ENCODE peak calls at places on chromosomes 12 and 14, in nine cellular contexts. Q is GM18507; S is NCI-H1436; M is memory B cell; T is activated CD8-positive, alpha-beta T cell treated with anti-CD3 and anti-CD28 coated beads for 36 hours; R is GDM1; W is NCI-H1930; L is stimulated activated CD4-positive, alpha-beta T cell treated with anti-CD3 and anti-CD28 coated beads, TNF-alpha, amount 100 ng/mL, for 4 hours; U is ELF-1. E is an unnamed sample.
A peak's percentile ranks its signal among the peaks of the same experiment; 100 is the strongest.

GRCh38 chr12:106769546-106769945 is 4.9 kb upstream of the RIC8B start:
- DNase-seq in U (no peak), W (no peak), Q (no peak), L (no peak), M (no peak), R (no peak), T (no peak), S (no peak), E (no peak)

GRCh38 chr14:35390577-35391387 is 13.8 kb downstream of the NFKBIA start:
- DNase-seq in R (no peak), M (no peak), W (no peak), U (peak; percentile 56), T (peak; percentile 48), Q (no peak), S (peak; percentile 39), L (no peak), E (no peak)

GRCh38 chr14:69543341-69544249 is 31.1 kb downstream of the CCDC177 start:
- DNase-seq in R (peak; percentile 63), W (no peak), L (no peak), T (peak; percentile 65), M (no peak), S (no peak), Q (no peak), U (peak; percentile 23), E (no peak)

GRCh38 chr14:77139540-77140342 is 1.9 kb downstream of the ZDHHC22 start:
- DNase-seq in T (peak; percentile 70), Q (no peak), U (peak; percentile 79), L (no peak), M (peak; percentile 55), R (peak; percentile 14), W (peak; percentile 56), S (peak; percentile 44), E (peak; percentile 60)

GRCh38 chr14:102508774-102509743 is 517 bp downstream of the ANKRD9 start:
- DNase-seq in S (no peak), T (no peak), M (peak; percentile 43), W (no peak), Q (no peak), R (no peak), U (peak; percentile 48), L (no peak), E (no peak)

GRCh38 chr12:94074216-94074969 is 74.0 kb upstream of the PLXNC1 start:
- DNase-seq in Q (no peak), L (no peak), T (no peak), S (no peak), W (no peak), M (no peak), U (no peak), R (no peak), E (no peak)

GRCh38 chr12:50520808-50521207 is 16.0 kb downstream of the DIP2B start:
- DNase-seq in Q (no peak), W (no peak), M (no peak), R (no peak), S (no peak), T (no peak), L (no peak), U (no peak), E (no peak)

GRCh38 chr12:102957339-102958050 is at the start of gene ASCL1:
- DNase-seq in M (no peak), L (no peak), R (no peak), T (no peak), Q (no peak), S (peak; percentile 93), U (peak; percentile 49), W (peak; percentile 86), E (no peak)

E was measured in GM12892.